ENCODE peak calls at places on chromosomes 13 and 19, in five cellular contexts. G, H, J, M and Y are unnamed samples.

GRCh38 chr13:43697323-43697722 is 89.4 kb downstream of the ENOX1 start:
- DNase-seq in G (no peak), H (no peak), J (no peak), M (no peak), Y (no peak)

GRCh38 chr13:104477256-104477655 is 1411.0 kb upstream of the SLC10A2 start:
- DNase-seq in G (no peak), H (no peak), J (peak; percentile 80), M (peak; percentile 31), Y (peak; percentile 33)

GRCh38 chr19:2691951-2692350 is 10.5 kb downstream of the GNG7 start:
- DNase-seq in G (no peak), H (no peak), J (no peak), M (no peak), Y (no peak)

GRCh38 chr19:12837225-12837624 is 1.1 kb upstream of the MAST1 start:
- DNase-seq in G (no peak), H (no peak), J (no peak), M (no peak), Y (no peak)

GRCh38 chr19:8334458-8335342 is 8.4 kb downstream of the KANK3 start:
- DNase-seq in G (peak; percentile 86), H (peak; percentile 21), J (peak; percentile 73), M (peak; percentile 72), Y (peak; percentile 62)

GRCh38 chr13:52377898-52378297 is 28.1 kb downstream of the THSD1 start:
- DNase-seq in G (no peak), H (no peak), J (no peak), M (no peak), Y (no peak)

GRCh38 chr19:48513289-48514122 is 1.9 kb upstream of the LMTK3 start:
- DNase-seq in G (peak; percentile 88), H (peak; percentile 64), J (peak; percentile 61), M (peak; percentile 72), Y (peak; percentile 52)

GRCh38 chr19:44807652-44808462 is 1.0 kb upstream of the BCAM start:
- DNase-seq in G (peak; percentile 66), H (peak; percentile 45), J (peak; percentile 60), M (peak; percentile 34), Y (peak; percentile 43)

GRCh38 chr19:1807695-1808394 is 4.2 kb downstream of the ATP8B3 start:
- DNase-seq in G (no peak), H (no peak), J (no peak), M (no peak), Y (no peak)

GRCh38 chr13:113981201-113981605 is 7.3 kb upstream of the C13orf46 start:
- DNase-seq in G (no peak), H (no peak), J (no peak), M (no peak), Y (no peak)

GRCh38 chr13:34161829-34162544 is 344.0 kb downstream of the RFC3 start:
- DNase-seq in G (no peak), H (no peak), J (peak; percentile 90), M (peak; percentile 87), Y (peak; percentile 88)

GRCh38 chr19:47461876-47462275 is 9.8 kb downstream of the SLC8A2 start:
- DNase-seq in G (no peak), H (no peak), J (no peak), M (no peak), Y (no peak)

GRCh38 chr13:38024431-38024830 is 154.9 kb upstream of the TRPC4 start:
- DNase-seq in G (no peak), H (no peak), J (peak; percentile 51), M (peak; percentile 2), Y (no peak)

GRCh38 chr19:1474011-1474764 is 4.8 kb downstream of the C19orf25 start:
- DNase-seq in G (peak; percentile 15), H (peak; percentile 65), J (peak; percentile 61), M (no peak), Y (peak; percentile 37)

GRCh38 chr13:32496574-32497160 is 41.9 kb downstream of the N4BP2L2 start:
- DNase-seq in G (no peak), H (no peak), J (peak; percentile 60), M (no peak), Y (no peak)

GRCh38 chr13:92513672-92514071 is 712.9 kb upstream of the GPC6 start:
- DNase-seq in G (no peak), H (no peak), J (peak; percentile 29), M (peak; percentile 6), Y (no peak)

GRCh38 chr19:35439921-35440320 is 8.1 kb upstream of the FFAR2 start:
- DNase-seq in G (no peak), H (no peak), J (no peak), M (no peak), Y (no peak)

GRCh38 chr13:66886248-66886647 is 343.9 kb downstream of the PCDH9 start:
- DNase-seq in G (no peak), H (no peak), J (peak; percentile 4), M (no peak), Y (no peak)

GRCh38 chr13:53920916-53921315 is 892.3 kb downstream of the OLFM4 start:
- DNase-seq in G (no peak), H (no peak), J (no peak), M (no peak), Y (no peak)

GRCh38 chr13:30676672-30677071 is 58.7 kb upstream of the ALOX5AP start:
- DNase-seq in G (no peak), H (no peak), J (peak; percentile 29), M (peak; percentile 58), Y (peak; percentile 55)

GRCh38 chr19:5273782-5274181 is 66.8 kb downstream of the PTPRS start:
- DNase-seq in G (no peak), H (no peak), J (no peak), M (no peak), Y (no peak)

GRCh38 chr19:5828661-5829566 is 10.6 kb downstream of the FUT6 start:
- DNase-seq in G (peak; percentile 79), H (peak; percentile 45), J (no peak), M (peak; percentile 13), Y (no peak)

GRCh38 chr13:97544041-97544765 is 110.2 kb downstream of the RAP2A start:
- DNase-seq in G (no peak), H (no peak), J (peak; percentile 18), M (no peak), Y (peak; percentile 33)

GRCh38 chr19:2207008-2207407 is 29.1 kb downstream of the PLEKHJ1 start:
- DNase-seq in G (no peak), H (no peak), J (no peak), M (no peak), Y (no peak)

GRCh38 chr13:47548294-47548825 is 452.7 kb downstream of the SUCLA2 start:
- DNase-seq in G (no peak), H (no peak), J (no peak), M (no peak), Y (no peak)

GRCh38 chr13:100212904-100213538 is 124.1 kb downstream of the PCCA start:
- DNase-seq in G (no peak), H (no peak), J (no peak), M (no peak), Y (no peak)

GRCh38 chr19:42343344-42344110 is 18.1 kb downstream of the MEGF8 start:
- DNase-seq in G (no peak), H (no peak), J (no peak), M (no peak), Y (no peak)
- TF ChIP-seq CTCF in G (no peak), H (no peak), J (peak; percentile 7), M (peak; percentile 8), Y (peak; percentile 6)

GRCh38 chr19:45922281-45922680 is 7.7 kb upstream of the NANOS2 start:
- DNase-seq in G (no peak), H (no peak), J (no peak), M (peak; percentile 20), Y (peak; percentile 4)
- TF ChIP-seq CTCF in G (no peak), H (no peak), J (no peak), M (peak; percentile 27), Y (peak; percentile 21)

GRCh38 chr19:33430674-33431277 is 57.3 kb downstream of the CEBPG start:
- DNase-seq in G (peak; percentile 81), H (peak; percentile 73), J (peak; percentile 47), M (peak; percentile 75), Y (peak; percentile 63)
- TF ChIP-seq CTCF in G (peak; percentile 96), H (peak; percentile 66), J (peak; percentile 83), M (peak; percentile 84), Y (peak; percentile 74)

DNA sequence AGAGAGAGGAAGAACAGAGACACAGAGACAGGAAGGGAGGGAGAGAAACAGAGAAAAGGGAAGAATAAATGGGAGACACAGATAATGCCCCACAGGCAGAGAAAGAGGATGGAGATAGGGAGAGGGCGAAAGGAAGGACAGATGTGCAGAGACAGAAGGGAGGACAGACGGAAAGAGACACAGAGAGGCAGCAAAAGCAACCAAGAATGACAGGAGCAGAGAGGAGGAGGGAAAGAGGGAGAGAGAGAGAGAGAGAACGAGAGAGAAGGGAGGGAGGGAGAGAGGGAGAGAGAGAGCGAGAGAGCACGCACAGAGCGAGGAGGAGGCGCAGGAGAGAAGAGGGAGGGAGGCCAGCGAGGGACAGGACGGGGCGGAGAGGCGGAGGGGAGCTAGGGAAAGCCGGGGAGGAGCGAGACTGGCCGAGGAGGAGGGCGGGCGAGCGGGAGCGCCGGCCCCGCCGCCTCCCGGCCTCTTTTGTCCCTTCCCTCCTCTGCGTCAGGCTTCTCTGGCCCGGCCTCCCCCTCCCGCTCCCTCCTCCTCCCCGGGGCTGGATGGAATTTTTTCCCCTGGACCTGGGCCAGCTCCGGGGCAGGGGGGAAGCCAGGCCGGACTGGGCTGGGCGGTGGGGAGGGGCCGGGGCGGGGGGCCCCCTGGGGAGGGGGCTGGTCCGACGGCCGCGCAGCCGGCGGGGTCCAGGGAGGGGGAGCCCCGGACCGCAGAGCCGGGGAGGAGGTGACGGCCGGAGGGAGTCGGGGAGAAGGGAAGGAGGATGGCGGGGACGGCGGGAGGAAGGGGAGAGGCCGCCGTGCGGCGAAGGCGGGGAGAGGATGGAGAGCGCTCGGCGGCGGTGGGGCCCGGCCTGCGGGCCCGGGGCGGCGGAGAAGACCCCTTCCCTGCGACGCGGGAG is 4.2 kb upstream of the SPACA6 start:
- DNase-seq in G (peak; percentile 54), H (peak; percentile 92), J (peak; percentile 98), M (peak; percentile 97), Y (peak; percentile 92)
- TF ChIP-seq CTCF in G (no peak), H (peak; percentile 61), J (no peak), M (no peak), Y (no peak)